ENCODE peak calls at places on chromosomes 3 and 15, in ten cellular contexts. E is A549, M is K562, Z is stomach, X is ovary, I is sigmoid colon, R is SK-N-SH, Y is upper lobe of left lung, F is transverse colon, Q is GM12878. L is an unnamed sample.

GRCh38 chr3:140470962-140471361 is 206.9 kb upstream of the TRIM42 start:
- DNase-seq in E (no peak), M (no peak), Z (no peak), X (no peak), I (no peak), R (peak; percentile 17), Y (peak; percentile 37), F (no peak), Q (no peak), L (no peak)

GRCh38 chr15:90184786-90185704 is 16.1 kb upstream of the SEMA4B start:
- DNase-seq in E (peak; percentile 95), M (peak; percentile 89), Z (peak; percentile 74), X (peak; percentile 87), I (peak; percentile 85), R (peak; percentile 93), Y (peak; percentile 95), F (peak; percentile 81), Q (no peak), L (peak; percentile 55)

GRCh38 chr3:193496658-193497057 is 58.0 kb downstream of the ATP13A4 start:
- DNase-seq in E (no peak), M (no peak), Z (no peak), X (no peak), I (no peak), R (no peak), Y (peak; percentile 8), F (no peak), Q (no peak), L (no peak)

GRCh38 chr15:70852501-70853269 is 1.3 kb downstream of the LARP6 start:
- DNase-seq in E (no peak), M (no peak), Z (no peak), X (no peak), I (no peak), R (no peak), Y (no peak), F (no peak), Q (no peak), L (no peak)

GRCh38 chr3:62149962-62150361 is 223.4 kb downstream of the FEZF2 start:
- DNase-seq in E (no peak), M (no peak), Z (no peak), X (no peak), I (no peak), R (no peak), Y (no peak), F (no peak), Q (no peak), L (no peak)

GRCh38 chr15:73582961-73583360 is 50.2 kb downstream of the NPTN start:
- DNase-seq in E (no peak), M (no peak), Z (no peak), X (no peak), I (no peak), R (no peak), Y (no peak), F (no peak), Q (no peak), L (no peak)

GRCh38 chr3:89619263-89619662 is 511.8 kb downstream of the EPHA3 start:
- DNase-seq in E (no peak), M (no peak), Z (no peak), X (no peak), I (no peak), R (no peak), Y (no peak), F (no peak), Q (no peak), L (no peak)

GRCh38 chr15:57780461-57780860 is 73.9 kb downstream of the POLR2M start:
- DNase-seq in E (no peak), M (no peak), Z (no peak), X (no peak), I (no peak), R (no peak), Y (no peak), F (no peak), Q (no peak), L (no peak)

GRCh38 chr15:92527197-92527596 is 128.4 kb downstream of the FAM174B start:
- DNase-seq in E (no peak), M (no peak), Z (peak; percentile 77), X (no peak), I (peak; percentile 79), R (no peak), Y (no peak), F (peak; percentile 9), Q (no peak), L (peak; percentile 37)

GRCh38 chr3:194058189-194058571 is 77.8 kb upstream of the HES1 start:
- DNase-seq in E (no peak), M (peak; percentile 27), Z (peak; percentile 54), X (peak; percentile 75), I (peak; percentile 76), R (peak; percentile 34), Y (peak; percentile 89), F (peak; percentile 62), Q (no peak), L (no peak)

GRCh38 chr3:45088959-45089358 is 57.2 kb downstream of the CDCP1 start:
- DNase-seq in E (no peak), M (no peak), Z (no peak), X (no peak), I (no peak), R (no peak), Y (no peak), F (no peak), Q (no peak), L (no peak)

GRCh38 chr15:45548753-45549520 is 26.4 kb upstream of the SLC30A4 start:
- DNase-seq in E (no peak), M (peak; percentile 28), Z (no peak), X (no peak), I (no peak), R (no peak), Y (no peak), F (no peak), Q (no peak), L (no peak)

GRCh38 chr3:149473314-149473990 is 1.0 kb upstream of the TM4SF4 start:
- DNase-seq in E (peak; percentile 87), M (no peak), Z (peak; percentile 86), X (peak; percentile 58), I (no peak), R (no peak), Y (no peak), F (peak; percentile 71), Q (no peak), L (no peak)

GRCh38 chr3:72665701-72666443 is 182.4 kb downstream of the SHQ1 start:
- DNase-seq in E (peak; percentile 47), M (peak; percentile 44), Z (peak; percentile 46), X (no peak), I (no peak), R (peak; percentile 82), Y (no peak), F (peak; percentile 58), Q (no peak), L (no peak)

GRCh38 chr3:57977755-57978715 is 30.2 kb upstream of the FLNB start:
- DNase-seq in E (no peak), M (no peak), Z (no peak), X (no peak), I (no peak), R (peak; percentile 30), Y (no peak), F (peak; percentile 80), Q (no peak), L (no peak)
- TF ChIP-seq EP300 in E (no peak), M (no peak), Z (no peak), X (no peak), I (no peak), R (no peak), Y (no peak), F (no peak), Q (no peak), L (no peak)

DNA sequence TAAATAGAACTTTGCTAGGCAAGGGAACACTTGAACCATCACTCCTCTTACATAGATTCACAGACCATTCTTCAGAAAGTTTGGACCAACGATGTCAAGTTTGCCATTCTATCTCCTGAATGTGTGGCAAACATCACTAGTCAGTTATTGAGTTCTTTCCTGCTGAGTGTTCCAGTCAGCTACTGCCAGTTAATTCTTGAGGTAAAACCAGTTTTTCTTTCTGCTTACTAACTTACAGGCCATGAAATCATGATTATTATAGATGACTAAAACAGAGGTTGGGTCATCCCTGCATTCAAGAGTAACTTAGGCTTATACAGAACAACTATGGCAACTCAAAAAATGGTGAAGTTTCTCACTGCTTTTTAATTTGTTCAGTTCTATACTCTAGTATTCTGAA is 88.2 kb downstream of the AP4E1 start:
- DNase-seq in E (no peak), M (no peak), Z (no peak), X (no peak), I (no peak), R (no peak), Y (no peak), F (no peak), Q (no peak), L (no peak)
- H3K4me1 ChIP-seq in E (no peaks in the 10 kb centered on the region), M (no peaks in the 10 kb centered on the region), Z (no peaks in the 10 kb centered on the region), X (no peaks in the 10 kb centered on the region), I (no peaks in the 10 kb centered on the region), R (no peaks in the 10 kb centered on the region), Y (no peaks in the 10 kb centered on the region), F (no peaks in the 10 kb centered on the region), Q (no peaks in the 10 kb centered on the region), L (no peaks in the 10 kb centered on the region)

GRCh38 chr15:67135494-67135893 is 70.1 kb downstream of the SMAD3 start:
- DNase-seq in E (no peak), M (no peak), Z (no peak), X (peak; percentile 44), I (peak; percentile 63), R (no peak), Y (no peak), F (no peak), Q (no peak), L (no peak)
- TF ChIP-seq CTCF in E (peak; percentile 31), M (no peak), Z (no peak), X (no peak), I (no peak), R (no peak), Y (no peak), F (peak; percentile 21), Q (no peak), L (no peak)

GRCh38 chr3:50410185-50410584 is 50.9 kb upstream of the TMEM115 start:
- DNase-seq in E (no peak), M (no peak), Z (no peak), X (no peak), I (no peak), R (no peak), Y (no peak), F (no peak), Q (no peak), L (no peak)

GRCh38 chr3:50406487-50406886 is 47.2 kb upstream of the TMEM115 start:
- DNase-seq in E (no peak), M (no peak), Z (no peak), X (no peak), I (no peak), R (no peak), Y (no peak), F (no peak), Q (no peak), L (no peak)

GRCh38 chr3:50408445-50408953 is 49.2 kb upstream of the TMEM115 start:
- DNase-seq in E (no peak), M (no peak), Z (no peak), X (no peak), I (no peak), R (no peak), Y (no peak), F (no peak), Q (no peak), L (no peak)

GRCh38 chr3:50401973-50402372 is 42.7 kb upstream of the TMEM115 start:
- DNase-seq in E (no peak), M (no peak), Z (peak; percentile 33), X (no peak), I (no peak), R (no peak), Y (no peak), F (peak; percentile 45), Q (no peak), L (no peak)

DNA sequence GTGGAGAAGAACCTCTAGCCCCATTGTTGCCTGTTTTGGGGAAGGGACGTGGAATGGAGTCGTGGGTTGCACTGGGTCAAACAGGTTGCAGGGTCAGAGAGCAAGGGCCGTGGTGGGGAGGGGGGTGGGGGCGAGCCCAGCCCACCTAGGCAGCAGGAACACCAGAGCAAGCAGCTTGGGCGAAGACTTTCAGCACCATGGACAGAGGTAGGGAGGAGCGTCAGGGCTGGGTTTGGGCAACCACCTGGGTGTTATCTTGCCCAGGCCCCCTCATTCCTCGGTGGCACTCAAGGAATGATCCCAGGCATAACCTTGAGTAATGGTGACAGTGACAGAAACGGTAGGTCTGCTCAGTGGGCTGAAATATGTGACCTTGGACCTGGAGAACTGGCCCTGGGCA is 45.9 kb upstream of the TMEM115 start:
- DNase-seq in E (no peak), M (peak; percentile 69), Z (no peak), X (no peak), I (no peak), R (no peak), Y (no peak), F (no peak), Q (no peak), L (no peak)
- TF ChIP-seq EP300 in E (no peak), M (no peak), Z (no peak), X (no peak), I (no peak), R (no peak), Y (no peak), F (no peak), Q (no peak), L (no peak)

L was measured in tibial nerve.